ENCODE peak calls at places on chromosomes 4 and X, in five cellular contexts. F is AG10803, O is fibroblast of lung, Y is tibial artery, S is K562. X is an unnamed sample.

GRCh38 chr4:139144911-139145551 is 32.0 kb downstream of the ELF2 start:
- DNase-seq in Y (no peak), O (no peak), S (no peak), F (no peak), X (no peak)

GRCh38 chrX:119391279-119391678 is 7.9 kb upstream of the SLC25A43 start:
- DNase-seq in F (peak), Y (no peak), O (peak), S (peak), X (peak)

GRCh38 chr4:10075953-10076391 is 40.6 kb downstream of the WDR1 start:
- DNase-seq in O (no peak), S (no peak), F (no peak), Y (peak), X (no peak)

GRCh38 chr4:10878861-10879260 is 194.3 kb upstream of the CLNK start:
- DNase-seq in Y (no peak), O (no peak), F (no peak), S (no peak), X (no peak)

GRCh38 chr4:25446611-25447010 is 69.5 kb downstream of the ANAPC4 start:
- DNase-seq in Y (no peak), O (no peak), S (no peak), F (no peak), X (no peak)

GRCh38 chr4:165873298-165874071 is 448 bp downstream of the TLL1 start:
- DNase-seq in Y (no peak), S (no peak), O (peak), F (peak), X (peak)

GRCh38 chr4:8919651-8920288 is 48.1 kb upstream of the HMX1 start:
- DNase-seq in S (no peak), F (no peak), O (no peak), Y (peak), X (no peak)

GRCh38 chr4:84750260-84750955 is 167.5 kb downstream of the CDS1 start:
- DNase-seq in S (peak), F (peak), Y (no peak), O (peak), X (peak)

GRCh38 chr4:1349359-1350168 is 2.6 kb downstream of the UVSSA start:
- DNase-seq in S (no peak), O (no peak), Y (no peak), F (no peak), X (no peak)

GRCh38 chrX:104137496-104137895 is 19.3 kb downstream of the SLC25A53 start:
- DNase-seq in O (peak), S (peak), F (peak), Y (no peak), X (no peak)

GRCh38 chrX:104141087-104141760 is 15.6 kb downstream of the SLC25A53 start:
- DNase-seq in O (no peak), F (no peak), S (no peak), Y (no peak), X (no peak)

GRCh38 chrX:104134583-104135261 is 22.1 kb downstream of the SLC25A53 start:
- DNase-seq in S (no peak), O (no peak), Y (no peak), F (no peak), X (no peak)

GRCh38 chrX:104135677-104136076 is 21.1 kb downstream of the SLC25A53 start:
- DNase-seq in O (peak), F (peak), S (no peak), Y (no peak), X (no peak)

DNA sequence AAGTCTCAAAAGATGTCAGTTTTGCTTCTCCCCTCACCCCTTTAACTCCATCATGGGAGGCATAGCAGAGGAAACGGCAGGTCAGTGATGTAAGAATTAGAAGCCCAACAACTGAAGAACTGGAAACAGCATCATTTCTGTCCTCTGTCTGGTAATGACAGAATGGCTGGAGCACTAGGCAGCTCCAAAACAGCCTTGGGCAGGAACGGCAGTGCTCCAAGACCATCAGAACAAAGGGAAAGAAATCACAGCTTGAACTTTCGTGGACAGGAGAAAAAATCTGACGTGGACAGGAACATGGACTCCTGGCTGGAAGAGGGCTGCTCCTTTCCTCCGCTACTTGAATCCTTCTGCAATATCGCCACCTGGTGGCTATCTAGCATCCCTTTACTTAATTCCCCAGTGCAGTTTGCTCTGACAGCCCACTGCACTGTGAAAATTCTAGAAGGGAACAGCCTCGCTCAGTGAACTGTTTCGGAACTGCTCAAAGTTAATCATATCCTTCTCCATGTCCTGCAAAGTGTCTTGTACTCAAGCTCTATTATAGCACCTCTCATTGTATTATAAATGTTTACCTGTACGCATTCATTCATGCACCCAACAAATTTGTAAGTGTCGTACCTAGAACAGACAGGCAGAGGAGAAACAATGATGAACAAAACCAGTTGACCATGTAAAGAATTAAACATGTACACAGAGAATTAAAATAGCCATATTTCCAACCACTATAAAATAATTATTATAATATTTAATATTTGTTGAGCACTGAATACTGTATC is 20.4 kb downstream of the SLC25A53 start:
- DNase-seq in O (peak), S (peak), F (peak), Y (peak), X (peak)
- H3K4me3 ChIP-seq in O (no peak), S (no peak), F (peak), Y (peak), X (no peak)

GRCh38 chr4:3037957-3038451 is 36.3 kb downstream of the HTT-AS start:
- DNase-seq in O (no peak), S (no peak), F (no peak), Y (peak), X (no peak)
- H3K4me3 ChIP-seq in O (peak), S (no peak), F (peak), Y (peak), X (no peak)

GRCh38 chrX:134184936-134185335 is 52.0 kb upstream of the CCDC160 start:
- DNase-seq in O (no peak), S (no peak), Y (no peak), F (no peak), X (no peak)

GRCh38 chrX:134183665-134184064 is 53.3 kb upstream of the CCDC160 start:
- DNase-seq in Y (no peak), F (no peak), O (no peak), S (no peak), X (no peak)

GRCh38 chrX:134191276-134191675 is 45.7 kb upstream of the CCDC160 start:
- DNase-seq in O (no peak), S (no peak), Y (no peak), F (no peak), X (no peak)

GRCh38 chrX:134181261-134181660 is 55.7 kb upstream of the CCDC160 start:
- DNase-seq in S (no peak), O (no peak), Y (no peak), F (no peak), X (no peak)

DNA sequence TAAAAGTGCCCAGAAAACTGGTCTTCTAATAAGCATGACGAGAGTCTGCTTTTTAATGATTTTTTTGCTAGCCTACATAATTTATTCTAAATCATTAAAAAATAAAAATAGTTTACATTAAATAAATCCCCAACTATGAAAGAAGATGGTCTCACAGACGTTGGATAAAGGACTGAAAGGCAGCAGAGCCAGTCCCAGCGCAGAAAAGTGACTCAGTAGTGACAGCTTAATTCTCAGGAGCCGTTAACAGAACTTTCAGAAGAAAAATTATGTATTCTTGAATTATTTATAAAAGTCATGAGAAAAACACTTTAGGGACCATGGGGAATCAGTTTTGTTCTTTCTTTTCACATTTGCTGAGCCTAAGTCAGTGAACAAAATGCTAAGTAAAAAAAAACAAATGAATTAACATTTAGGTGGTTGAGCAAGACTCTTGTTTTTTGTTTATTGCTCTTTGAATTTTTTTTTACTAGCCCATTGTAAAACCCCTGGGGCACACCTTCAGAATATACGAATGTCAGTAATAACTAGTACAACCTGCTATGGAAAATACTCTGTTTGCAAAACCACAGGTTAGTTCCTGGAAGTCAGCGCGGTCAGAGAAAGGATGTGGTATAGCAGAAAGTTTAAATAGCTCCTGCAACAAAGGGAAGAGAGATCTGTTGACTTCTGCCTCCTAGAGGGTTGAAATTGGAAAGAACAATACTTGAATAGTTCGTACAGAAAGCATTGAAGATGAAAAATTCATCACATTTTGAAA is 50.4 kb upstream of the CCDC160 start:
- DNase-seq in Y (no peak), S (no peak), O (no peak), F (no peak), X (no peak)
- H3K4me3 ChIP-seq in Y (no peak), S (no peak), O (no peak), F (no peak), X (no peak)

DNA sequence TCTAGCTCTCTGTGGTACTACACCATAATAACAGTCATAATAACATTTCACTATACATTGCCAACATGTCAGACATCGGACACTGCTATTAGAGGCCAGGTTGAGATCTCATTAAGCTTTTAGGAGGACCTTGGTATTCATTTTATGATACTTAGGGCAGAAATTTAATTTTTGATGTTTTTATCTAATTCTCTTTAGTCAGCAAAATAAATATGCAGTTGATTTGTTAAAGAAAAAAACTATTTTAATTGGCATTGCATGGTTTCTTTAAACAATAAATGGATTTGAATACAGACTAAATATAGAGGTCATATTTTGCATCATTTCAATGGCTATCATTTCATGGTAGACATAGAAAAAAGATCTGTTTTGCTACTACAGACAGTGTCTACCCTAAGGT is 308.7 kb downstream of the PRDM5 start:
- DNase-seq in S (no peak), F (no peak), O (no peak), Y (no peak), X (no peak)
- H3K4me3 ChIP-seq in S (no peak), F (no peak), O (no peak), Y (no peak), X (no peak)

GRCh38 chr4:127783971-127784519 is 1.9 kb downstream of the HSPA4L start:
- DNase-seq in F (no peak), O (no peak), Y (no peak), S (no peak), X (no peak)
- H3K4me3 ChIP-seq in F (no peak), O (no peak), Y (peak), S (peak), X (peak)

GRCh38 chr4:163332526-163333405 is at the start of gene NPY1R:
- DNase-seq in F (peak), O (peak), Y (peak), S (peak), X (peak)
- H3K4me3 ChIP-seq in F (peak), O (peak), Y (peak), S (peak), X (peak)

DNA sequence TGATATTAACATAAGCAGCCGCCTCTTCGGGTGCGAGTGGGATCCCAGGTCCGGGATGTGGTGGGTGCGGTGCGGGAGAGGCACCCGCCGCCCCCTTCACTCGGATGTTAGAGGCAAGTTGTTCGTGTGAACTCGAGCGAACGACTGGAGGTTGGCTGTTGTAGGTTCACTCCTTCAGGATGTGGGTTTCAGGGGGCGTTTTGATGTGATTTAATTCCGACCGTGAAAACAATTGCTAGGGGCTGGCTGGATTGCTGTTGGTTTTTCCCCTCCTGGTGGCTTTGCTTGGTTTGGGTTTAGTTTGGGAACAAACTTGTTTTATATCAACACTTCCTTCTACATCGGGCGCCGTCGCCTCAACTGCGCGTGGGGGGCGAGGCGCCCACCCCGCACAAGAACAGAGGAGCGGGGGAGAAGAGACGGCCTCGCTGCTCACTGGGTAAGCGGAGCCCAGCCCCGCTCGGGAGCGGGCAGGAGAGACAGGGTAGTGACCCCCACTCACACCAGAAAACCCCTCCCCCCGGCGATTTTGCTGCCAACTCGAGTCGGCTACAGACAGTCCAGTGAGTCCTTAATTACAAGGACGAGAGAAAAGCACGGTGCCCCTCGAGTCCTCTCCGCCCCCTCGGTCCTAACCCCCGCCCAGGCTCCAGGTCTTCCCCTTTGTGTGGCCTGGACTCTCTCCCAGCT is 3.0 kb upstream of the LEF1 start:
- DNase-seq in O (peak), S (no peak), F (no peak), Y (no peak), X (no peak)
- H3K4me3 ChIP-seq in O (no peak), S (no peak), F (no peak), Y (no peak), X (no peak)

GRCh38 chrX:45783002-45783401 is 582.3 kb upstream of the DIPK2B start:
- DNase-seq in S (no peak), F (no peak), O (no peak), Y (no peak), X (no peak)

GRCh38 chrX:45784590-45784989 is 583.9 kb upstream of the DIPK2B start:
- DNase-seq in O (no peak), Y (no peak), F (no peak), S (no peak), X (no peak)

GRCh38 chrX:45788941-45789348 is 588.3 kb upstream of the DIPK2B start:
- DNase-seq in S (no peak), Y (no peak), O (peak), F (peak), X (no peak)

GRCh38 chrX:45788315-45788714 is 587.6 kb upstream of the DIPK2B start:
- DNase-seq in S (no peak), F (no peak), O (peak), Y (no peak), X (no peak)
- H3K4me3 ChIP-seq in S (no peak), F (no peak), O (no peak), Y (no peak), X (no peak)

GRCh38 chrX:46759645-46759974 is 692 bp upstream of the SLC9A7 start:
- DNase-seq in O (peak), Y (no peak), F (peak), S (no peak), X (no peak)

GRCh38 chrX:46758956-46759644 is at the start of gene SLC9A7:
- DNase-seq in F (peak), Y (peak), O (peak), S (peak), X (peak)

GRCh38 chrX:46757593-46757992 is 1.3 kb downstream of the SLC9A7 start:
- DNase-seq in S (no peak), F (no peak), O (peak), Y (no peak), X (no peak)

GRCh38 chrX:46757052-46757451 is 1.9 kb downstream of the SLC9A7 start:
- DNase-seq in Y (no peak), O (no peak), S (no peak), F (no peak), X (no peak)

DNA sequence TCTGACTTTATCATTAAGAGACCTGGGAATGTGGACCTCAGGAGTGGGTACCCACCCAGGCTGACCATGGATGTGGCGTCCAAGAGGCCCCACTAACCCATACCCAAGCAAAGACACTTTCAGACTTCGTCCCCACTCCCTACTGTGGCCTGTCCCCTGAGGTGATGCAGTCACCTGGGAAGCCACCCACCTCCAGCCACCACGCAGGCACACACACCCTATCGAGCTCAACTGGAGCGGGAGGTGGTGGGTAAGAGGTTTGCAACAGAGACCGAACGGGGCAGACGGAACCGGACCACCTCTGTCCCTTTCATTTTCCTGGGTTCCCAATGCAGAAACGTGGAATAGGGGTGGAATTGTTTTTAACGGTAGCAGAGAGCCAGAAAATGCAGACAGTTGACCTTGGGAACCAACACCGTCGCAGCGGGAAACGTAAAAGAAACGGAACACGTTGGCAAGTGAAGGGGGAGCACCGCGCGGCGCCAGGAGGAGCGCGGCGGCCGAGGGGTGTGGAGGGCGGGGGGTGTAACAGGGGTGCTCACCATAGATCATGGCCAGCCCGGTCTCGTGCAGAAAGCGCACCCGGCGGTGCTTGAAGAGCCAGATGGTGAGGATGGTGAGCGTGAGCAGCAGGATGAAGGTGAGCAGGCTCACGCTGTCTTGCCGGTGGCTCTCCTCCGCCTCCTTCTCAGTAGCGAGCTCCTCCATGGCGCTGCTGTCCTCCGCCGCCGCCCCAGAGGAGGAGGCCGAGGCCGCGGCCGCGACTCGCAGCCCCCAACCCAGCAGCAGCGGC is 559 bp downstream of the SLC9A7 start:
- DNase-seq in S (no peak), Y (no peak), O (peak), F (peak), X (peak)
- H3K4me3 ChIP-seq in S (peak), Y (peak), O (peak), F (peak), X (peak)

X was measured in MG63.